ENCODE peak calls at places on chromosomes 3 and 15, in seven cellular contexts. One of them, this sample, is unnamed.

GRCh38 chr15:92845109-92845508 is 55.0 kb upstream of the CHD2 start:
- DNase-seq in HepG2: peak
- DNase-seq in K562: no peak
- DNase-seq in SK-N-SH: no peak
- DNase-seq in H1: no peak
- DNase-seq in GM12878: peak
- DNase-seq in GM12892: peak
- DNase-seq in this sample: no peak

GRCh38 chr15:34470892-34471291 is 33.3 kb upstream of the GOLGA8A start:
- DNase-seq in HepG2: no peak
- DNase-seq in K562: no peak
- DNase-seq in SK-N-SH: no peak
- DNase-seq in H1: no peak
- DNase-seq in GM12878: no peak
- DNase-seq in GM12892: no peak
- DNase-seq in this sample: no peak

GRCh38 chr3:173395412-173396181 is 1.9 kb upstream of the NLGN1 start:
- DNase-seq in HepG2: no peak
- DNase-seq in K562: peak
- DNase-seq in SK-N-SH: peak
- DNase-seq in H1: peak
- DNase-seq in GM12878: no peak
- DNase-seq in GM12892: peak
- DNase-seq in this sample: peak

GRCh38 chr15:93200448-93201226 is 111.6 kb upstream of the RGMA start:
- DNase-seq in HepG2: no peak
- DNase-seq in K562: no peak
- DNase-seq in SK-N-SH: no peak
- DNase-seq in H1: no peak
- DNase-seq in GM12878: no peak
- DNase-seq in GM12892: no peak
- DNase-seq in this sample: no peak

GRCh38 chr3:56624725-56625124 is 58.3 kb downstream of the TASOR start:
- DNase-seq in HepG2: no peak
- DNase-seq in K562: no peak
- DNase-seq in SK-N-SH: no peak
- DNase-seq in H1: no peak
- DNase-seq in GM12878: no peak
- DNase-seq in GM12892: no peak
- DNase-seq in this sample: no peak

GRCh38 chr15:31489801-31490646 is 163.4 kb downstream of the KLF13 start:
- DNase-seq in HepG2: peak
- DNase-seq in K562: peak
- DNase-seq in SK-N-SH: peak
- DNase-seq in H1: no peak
- DNase-seq in GM12878: no peak
- DNase-seq in GM12892: peak
- DNase-seq in this sample: peak

GRCh38 chr15:101201411-101202174 is 50.3 kb downstream of the CHSY1 start:
- DNase-seq in HepG2: no peak
- DNase-seq in K562: peak
- DNase-seq in SK-N-SH: peak
- DNase-seq in H1: peak
- DNase-seq in GM12878: no peak
- DNase-seq in GM12892: no peak
- DNase-seq in this sample: no peak

GRCh38 chr3:111531446-111531845 is 10.6 kb upstream of the CD96 start:
- DNase-seq in HepG2: no peak
- DNase-seq in K562: no peak
- DNase-seq in SK-N-SH: no peak
- DNase-seq in H1: no peak
- DNase-seq in GM12878: no peak
- DNase-seq in GM12892: no peak
- DNase-seq in this sample: no peak

GRCh38 chr3:184560992-184561328 is 625 bp upstream of the EPHB3 start:
- DNase-seq in HepG2: no peak
- DNase-seq in K562: no peak
- DNase-seq in SK-N-SH: no peak
- DNase-seq in H1: no peak
- DNase-seq in GM12878: no peak
- DNase-seq in GM12892: no peak
- DNase-seq in this sample: no peak

GRCh38 chr3:177538064-177538742 is 340.9 kb upstream of the TBL1XR1 start:
- DNase-seq in HepG2: no peak
- DNase-seq in K562: no peak
- DNase-seq in SK-N-SH: peak
- DNase-seq in H1: no peak
- DNase-seq in GM12878: no peak
- DNase-seq in GM12892: no peak
- DNase-seq in this sample: no peak

GRCh38 chr3:172607305-172608121 is 84.3 kb upstream of the TNFSF10 start:
- DNase-seq in HepG2: no peak
- DNase-seq in K562: no peak
- DNase-seq in SK-N-SH: no peak
- DNase-seq in H1: peak
- DNase-seq in GM12878: no peak
- DNase-seq in GM12892: no peak
- DNase-seq in this sample: no peak

GRCh38 chr15:80462836-80463512 is 58.8 kb downstream of the ARNT2 start:
- DNase-seq in HepG2: no peak
- DNase-seq in K562: no peak
- DNase-seq in SK-N-SH: no peak
- DNase-seq in H1: no peak
- DNase-seq in GM12878: no peak
- DNase-seq in GM12892: no peak
- DNase-seq in this sample: no peak

GRCh38 chr3:126886217-126886616 is 96.7 kb upstream of the PLXNA1 start:
- DNase-seq in HepG2: no peak
- DNase-seq in K562: peak
- DNase-seq in SK-N-SH: peak
- DNase-seq in H1: no peak
- DNase-seq in GM12878: no peak
- DNase-seq in GM12892: no peak
- DNase-seq in this sample: no peak

GRCh38 chr15:100032358-100033080 is 299.3 kb upstream of the LYSMD4 start:
- DNase-seq in HepG2: no peak
- DNase-seq in K562: no peak
- DNase-seq in SK-N-SH: no peak
- DNase-seq in H1: no peak
- DNase-seq in GM12878: no peak
- DNase-seq in GM12892: no peak
- DNase-seq in this sample: no peak

GRCh38 chr3:143464850-143465249 is 345.3 kb downstream of the CHST2 start:
- DNase-seq in HepG2: no peak
- DNase-seq in K562: no peak
- DNase-seq in SK-N-SH: no peak
- DNase-seq in H1: no peak
- DNase-seq in GM12878: no peak
- DNase-seq in GM12892: no peak
- DNase-seq in this sample: no peak

GRCh38 chr3:33543600-33543999 is 103.4 kb upstream of the UBP1 start:
- DNase-seq in HepG2: no peak
- DNase-seq in K562: no peak
- DNase-seq in SK-N-SH: no peak
- DNase-seq in H1: no peak
- DNase-seq in GM12878: no peak
- DNase-seq in GM12892: no peak
- DNase-seq in this sample: no peak

GRCh38 chr3:33547101-33547500 is 106.9 kb upstream of the UBP1 start:
- DNase-seq in HepG2: no peak
- DNase-seq in K562: no peak
- DNase-seq in SK-N-SH: no peak
- DNase-seq in H1: no peak
- DNase-seq in GM12878: no peak
- DNase-seq in GM12892: no peak
- DNase-seq in this sample: no peak

GRCh38 chr3:33541918-33542317 is 101.7 kb upstream of the UBP1 start:
- DNase-seq in HepG2: no peak
- DNase-seq in K562: no peak
- DNase-seq in SK-N-SH: no peak
- DNase-seq in H1: no peak
- DNase-seq in GM12878: no peak
- DNase-seq in GM12892: no peak
- DNase-seq in this sample: no peak

GRCh38 chr3:33538678-33539339 is 98.6 kb upstream of the UBP1 start:
- DNase-seq in HepG2: no peak
- DNase-seq in K562: no peak
- DNase-seq in SK-N-SH: no peak
- DNase-seq in H1: no peak
- DNase-seq in GM12878: no peak
- DNase-seq in GM12892: no peak
- DNase-seq in this sample: no peak

GRCh38 chr3:33544126-33544525 is 103.9 kb upstream of the UBP1 start:
- DNase-seq in HepG2: no peak
- DNase-seq in K562: no peak
- DNase-seq in SK-N-SH: no peak
- DNase-seq in H1: no peak
- DNase-seq in GM12878: no peak
- DNase-seq in GM12892: no peak
- DNase-seq in this sample: no peak
- TF ChIP-seq TAF1 in HepG2: no peak
- TF ChIP-seq TAF1 in K562: no peak
- TF ChIP-seq TAF1 in SK-N-SH: no peak
- TF ChIP-seq TAF1 in H1: no peak
- TF ChIP-seq TAF1 in GM12878: no peak
- TF ChIP-seq TAF1 in GM12892: no peak
- TF ChIP-seq TAF1 in this sample: no peak

GRCh38 chr15:95446854-95447253 is 883.6 kb upstream of the NR2F2 start:
- DNase-seq in HepG2: no peak
- DNase-seq in K562: no peak
- DNase-seq in SK-N-SH: no peak
- DNase-seq in H1: no peak
- DNase-seq in GM12878: peak
- DNase-seq in GM12892: no peak
- DNase-seq in this sample: no peak

GRCh38 chr15:95439812-95440380 is 890.6 kb upstream of the NR2F2 start:
- DNase-seq in HepG2: no peak
- DNase-seq in K562: no peak
- DNase-seq in SK-N-SH: no peak
- DNase-seq in H1: no peak
- DNase-seq in GM12878: no peak
- DNase-seq in GM12892: no peak
- DNase-seq in this sample: no peak

GRCh38 chr15:95444860-95445259 is 885.6 kb upstream of the NR2F2 start:
- DNase-seq in HepG2: no peak
- DNase-seq in K562: no peak
- DNase-seq in SK-N-SH: no peak
- DNase-seq in H1: no peak
- DNase-seq in GM12878: no peak
- DNase-seq in GM12892: no peak
- DNase-seq in this sample: no peak

GRCh38 chr15:95440712-95441111 is 889.8 kb upstream of the NR2F2 start:
- DNase-seq in HepG2: no peak
- DNase-seq in K562: no peak
- DNase-seq in SK-N-SH: no peak
- DNase-seq in H1: no peak
- DNase-seq in GM12878: no peak
- DNase-seq in GM12892: no peak
- DNase-seq in this sample: no peak

DNA sequence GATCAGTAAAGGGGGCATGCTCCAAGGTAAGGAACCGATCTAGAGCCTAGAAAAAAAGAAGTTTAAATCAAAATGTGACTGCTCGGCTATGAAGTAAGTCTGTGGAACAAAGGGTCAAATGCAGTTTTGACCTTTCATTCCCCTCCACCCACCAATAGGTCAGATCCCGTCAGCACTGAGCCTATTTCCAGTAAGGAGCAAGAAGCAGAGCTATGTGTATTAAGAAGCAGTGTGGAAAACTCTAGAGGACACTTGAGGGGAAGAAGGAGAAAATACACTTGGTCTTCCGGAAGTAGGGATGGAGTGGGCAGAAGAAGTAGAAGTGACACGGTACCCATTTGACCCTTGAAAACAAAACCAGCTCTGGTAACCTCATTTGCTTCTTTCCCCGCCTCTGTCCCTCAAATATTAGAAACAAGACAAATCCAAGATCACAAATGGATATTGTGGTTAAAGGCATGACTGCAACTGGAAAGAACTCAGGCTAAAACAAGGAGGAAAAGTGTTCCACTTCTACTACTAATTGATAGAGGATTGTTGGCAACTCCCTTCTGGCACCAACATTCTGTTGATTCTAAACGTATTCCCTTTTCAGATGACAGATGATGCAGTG is 888.3 kb upstream of the NR2F2 start:
- DNase-seq in HepG2: no peak
- DNase-seq in K562: no peak
- DNase-seq in SK-N-SH: no peak
- DNase-seq in H1: no peak
- DNase-seq in GM12878: no peak
- DNase-seq in GM12892: no peak
- DNase-seq in this sample: no peak
- TF ChIP-seq POLR2AphosphoS5 in HepG2: no peak
- TF ChIP-seq POLR2AphosphoS5 in K562: no peak
- TF ChIP-seq POLR2AphosphoS5 in SK-N-SH: no peak
- TF ChIP-seq POLR2AphosphoS5 in H1: no peak
- TF ChIP-seq POLR2AphosphoS5 in GM12878: no peak
- TF ChIP-seq POLR2AphosphoS5 in GM12892: no peak
- TF ChIP-seq POLR2AphosphoS5 in this sample: no peak

GRCh38 chr3:136350132-136350531 is 100.0 kb downstream of the PCCB start:
- DNase-seq in HepG2: no peak
- DNase-seq in K562: no peak
- DNase-seq in SK-N-SH: no peak
- DNase-seq in H1: no peak
- DNase-seq in GM12878: no peak
- DNase-seq in GM12892: no peak
- DNase-seq in this sample: no peak
- TF ChIP-seq TAF1 in HepG2: no peak
- TF ChIP-seq TAF1 in K562: no peak
- TF ChIP-seq TAF1 in SK-N-SH: no peak
- TF ChIP-seq TAF1 in H1: no peak
- TF ChIP-seq TAF1 in GM12878: no peak
- TF ChIP-seq TAF1 in GM12892: no peak
- TF ChIP-seq TAF1 in this sample: no peak

DNA sequence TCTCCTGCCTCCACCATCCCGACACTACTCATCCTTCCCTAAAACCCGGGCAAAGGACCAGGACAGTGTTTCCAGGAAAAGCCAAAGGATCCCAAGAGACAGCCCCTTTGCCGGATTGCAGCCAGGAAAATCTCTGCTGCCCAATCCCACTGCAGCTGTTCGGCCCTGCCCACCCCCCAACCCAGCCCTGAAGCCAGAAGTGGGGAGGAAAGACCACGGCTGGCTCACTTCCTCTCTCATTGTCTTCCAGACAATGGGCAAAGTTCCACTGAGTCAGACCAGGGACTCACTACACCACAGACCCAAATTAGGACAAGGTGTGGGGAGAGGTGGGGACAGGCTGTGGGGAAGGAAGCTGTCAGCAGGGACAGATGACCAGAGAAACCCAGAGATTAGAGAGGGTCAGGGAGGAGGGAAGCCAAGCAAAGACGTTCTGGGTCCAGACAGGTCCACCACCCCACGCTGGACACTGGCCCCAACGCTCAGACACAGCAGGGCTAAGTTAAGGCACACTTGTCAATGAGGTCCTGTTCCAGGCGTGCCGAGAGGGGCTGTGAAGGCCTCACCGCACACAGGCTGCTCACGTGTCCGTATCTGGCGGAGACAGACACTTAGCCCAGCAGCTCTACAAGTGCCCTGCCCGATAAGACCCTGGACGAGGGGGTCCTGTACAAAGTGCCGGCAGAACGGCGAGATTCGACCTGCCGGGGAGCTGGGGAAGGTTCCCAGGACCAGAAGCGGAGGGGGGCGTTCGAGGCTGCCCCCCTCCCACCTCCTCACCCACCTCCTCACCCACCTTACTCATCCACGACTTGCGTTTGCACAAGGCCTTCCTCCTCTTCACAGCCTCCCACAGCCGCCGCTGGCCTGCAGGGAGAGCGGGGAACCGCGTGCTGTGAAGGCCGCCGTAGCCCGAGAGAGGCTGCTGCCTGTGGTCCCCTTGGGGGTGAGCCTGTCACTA is 21.9 kb downstream of the TNK2 start:
- DNase-seq in HepG2: no peak
- DNase-seq in K562: peak
- DNase-seq in SK-N-SH: no peak
- DNase-seq in H1: no peak
- DNase-seq in GM12878: no peak
- DNase-seq in GM12892: no peak
- DNase-seq in this sample: no peak
- TF ChIP-seq POLR2AphosphoS5 in HepG2: no peak
- TF ChIP-seq POLR2AphosphoS5 in K562: peak
- TF ChIP-seq POLR2AphosphoS5 in SK-N-SH: no peak
- TF ChIP-seq POLR2AphosphoS5 in H1: no peak
- TF ChIP-seq POLR2AphosphoS5 in GM12878: no peak
- TF ChIP-seq POLR2AphosphoS5 in GM12892: no peak
- TF ChIP-seq POLR2AphosphoS5 in this sample: no peak